ENCODE peak calls at places on chromosomes 6 and 20, in nine cellular contexts. N is fibroblast of pulmonary artery; C is CD8-positive, alpha-beta T cell; Q is A549; A is Peyer's patch; E is lower lobe of right lung; X is AG04450; R is transverse colon; B is epithelial cell of esophagus. J is an unnamed sample.

GRCh38 chr6:25302677-25303128 is 23.5 kb downstream of the CARMIL1 start:
- DNase-seq in N (peak; percentile 72), C (no peak), Q (peak; percentile 57), A (no peak), E (no peak), X (no peak), R (no peak), B (peak; percentile 46), J (peak; percentile 82)

GRCh38 chr6:47238456-47238995 is 71.2 kb downstream of the TNFRSF21 start:
- DNase-seq in N (no peak), C (no peak), Q (no peak), A (no peak), E (no peak), X (no peak), R (no peak), B (no peak), J (no peak)

GRCh38 chr6:39755231-39755630 is 30.0 kb upstream of the KIF6 start:
- DNase-seq in N (peak; percentile 55), C (no peak), Q (no peak), A (no peak), E (no peak), X (no peak), R (no peak), B (no peak), J (no peak)

GRCh38 chr20:10637563-10637962 is 36.2 kb downstream of the JAG1 start:
- DNase-seq in N (no peak), C (no peak), Q (no peak), A (no peak), E (no peak), X (no peak), R (no peak), B (no peak), J (no peak)

GRCh38 chr6:87660226-87660886 is 41.7 kb downstream of the AKIRIN2 start:
- DNase-seq in N (peak; percentile 38), C (no peak), Q (no peak), A (no peak), E (no peak), X (peak; percentile 34), R (no peak), B (peak; percentile 21), J (peak; percentile 32)

GRCh38 chr6:144922120-144922722 is 637.1 kb downstream of the UTRN start:
- DNase-seq in N (no peak), C (no peak), Q (no peak), A (no peak), E (no peak), X (no peak), R (no peak), B (no peak), J (peak; percentile 74)

GRCh38 chr6:12009904-12010634 is 2.0 kb upstream of the HIVEP1 start:
- DNase-seq in N (peak; percentile 77), C (no peak), Q (no peak), A (no peak), E (no peak), X (no peak), R (no peak), B (no peak), J (no peak)

GRCh38 chr6:1949533-1949932 is 295.9 kb downstream of the GMDS start:
- DNase-seq in N (peak; percentile 63), C (no peak), Q (no peak), A (no peak), E (no peak), X (no peak), R (no peak), B (peak; percentile 73), J (peak; percentile 27)

GRCh38 chr20:45345104-45345936 is 2.9 kb downstream of the SDC4 start:
- DNase-seq in N (no peak), C (no peak), Q (no peak), A (no peak), E (peak; percentile 91), X (no peak), R (peak; percentile 78), B (peak; percentile 81), J (no peak)

GRCh38 chr6:161583561-161583960 is 309.7 kb upstream of the AGPAT4 start:
- DNase-seq in N (no peak), C (no peak), Q (no peak), A (no peak), E (no peak), X (no peak), R (no peak), B (peak; percentile 1), J (no peak)

GRCh38 chr6:109308018-109308492 is 74.2 kb downstream of the CD164 start:
- DNase-seq in N (peak; percentile 84), C (peak; percentile 13), Q (peak; percentile 64), A (no peak), E (peak; percentile 55), X (peak; percentile 16), R (peak; percentile 74), B (peak; percentile 69), J (peak; percentile 42)

GRCh38 chr6:153032255-153032882 is 29.9 kb upstream of the MTRF1L start:
- DNase-seq in N (peak; percentile 87), C (no peak), Q (peak; percentile 46), A (no peak), E (no peak), X (peak; percentile 34), R (no peak), B (peak; percentile 65), J (peak; percentile 51)

GRCh38 chr6:85464260-85464644 is 14.4 kb downstream of the NT5E start:
- DNase-seq in N (peak; percentile 98), C (no peak), Q (peak; percentile 58), A (no peak), E (no peak), X (peak; percentile 85), R (no peak), B (peak; percentile 92), J (peak; percentile 94)

GRCh38 chr6:26240981-26241770 is 123.8 kb upstream of the BTN3A2 start:
- DNase-seq in N (peak; percentile 78), C (peak; percentile 26), Q (no peak), A (no peak), E (peak; percentile 59), X (no peak), R (no peak), B (peak; percentile 69), J (no peak)

GRCh38 chr6:27770724-27771123 is 141.5 kb downstream of the OR2B2 start:
- DNase-seq in N (no peak), C (no peak), Q (no peak), A (no peak), E (no peak), X (no peak), R (no peak), B (no peak), J (no peak)

GRCh38 chr20:45359406-45360148 is 3.4 kb upstream of the SYS1 start:
- DNase-seq in N (peak; percentile 85), C (no peak), Q (no peak), A (no peak), E (no peak), X (no peak), R (peak; percentile 54), B (peak; percentile 87), J (no peak)

GRCh38 chr20:3747471-3747870 is 15.0 kb downstream of the HSPA12B start:
- DNase-seq in N (no peak), C (no peak), Q (no peak), A (no peak), E (no peak), X (no peak), R (no peak), B (no peak), J (no peak)

GRCh38 chr20:3744806-3745685 is 12.6 kb downstream of the HSPA12B start:
- DNase-seq in N (peak; percentile 21), C (peak; percentile 54), Q (peak; percentile 95), A (peak; percentile 63), E (peak; percentile 92), X (no peak), R (peak; percentile 71), B (peak; percentile 93), J (no peak)

GRCh38 chr20:3744037-3744436 is 11.6 kb downstream of the HSPA12B start:
- DNase-seq in N (no peak), C (no peak), Q (no peak), A (no peak), E (no peak), X (no peak), R (no peak), B (no peak), J (no peak)

GRCh38 chr20:3748073-3748472 is 15.6 kb downstream of the HSPA12B start:
- DNase-seq in N (no peak), C (no peak), Q (no peak), A (no peak), E (no peak), X (no peak), R (no peak), B (no peak), J (no peak)

DNA sequence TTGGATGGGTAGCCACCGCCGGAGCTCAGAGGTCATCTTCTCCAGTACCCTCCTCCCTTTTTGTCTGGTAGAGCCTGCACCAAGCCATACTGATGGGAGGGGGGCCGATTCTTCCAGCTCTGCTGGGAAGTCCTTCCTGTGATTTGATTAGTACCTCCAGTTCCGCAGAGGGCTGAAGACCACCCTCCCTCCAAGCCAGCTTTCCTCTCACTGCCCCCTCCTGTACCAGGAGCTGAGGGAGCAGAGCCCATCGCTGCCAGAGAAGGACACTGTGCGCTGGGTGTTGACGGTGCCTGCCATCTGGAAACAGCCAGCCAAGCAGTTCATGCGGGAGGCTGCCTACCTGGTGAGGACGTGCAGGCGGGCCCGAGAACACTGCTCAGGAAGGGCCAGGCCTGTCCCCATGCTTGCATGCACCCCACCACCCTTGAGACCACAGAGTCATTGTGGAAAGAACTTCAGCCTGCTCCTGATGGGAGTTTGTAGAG is 13.2 kb downstream of the HSPA12B start:
- DNase-seq in N (no peak), C (no peak), Q (no peak), A (no peak), E (no peak), X (no peak), R (no peak), B (no peak), J (no peak)
- H3K4me3 ChIP-seq in N (no peak overlapping the region), C (no peak overlapping the region), Q (peak overlapping the region; percentile 44), A (no peak overlapping the region), E (peak overlapping the region; percentile 17), X (no peak overlapping the region), R (no peak overlapping the region), B (no peak overlapping the region), J (no peak overlapping the region)

DNA sequence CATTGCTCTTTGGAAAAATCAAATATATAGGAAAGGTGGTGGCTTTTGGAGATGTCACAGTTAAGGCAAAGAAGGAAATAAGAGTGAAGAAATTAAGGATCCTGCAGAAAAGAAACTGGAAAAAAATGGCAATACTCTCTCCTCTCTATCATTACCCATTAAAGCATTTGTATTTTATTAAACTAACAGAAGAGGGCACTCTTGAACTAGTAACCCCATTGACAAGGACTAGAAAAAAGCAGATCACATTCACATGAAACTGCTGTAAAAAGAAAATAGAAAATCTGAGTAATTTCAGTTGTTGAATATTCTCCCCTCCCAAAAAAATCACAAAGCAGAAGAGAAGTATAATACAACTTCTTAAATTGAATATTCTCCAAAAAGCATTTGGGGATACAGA is 104.1 kb upstream of the SLC35B3 start:
- DNase-seq in N (peak; percentile 15), C (no peak), Q (peak; percentile 3), A (no peak), E (no peak), X (no peak), R (no peak), B (peak; percentile 36), J (no peak)
- TF ChIP-seq CTCF in N (no peak), C (no peak), Q (no peak), A (no peak), E (no peak), X (no peak), R (no peak), B (peak; percentile 11), J (no peak)

GRCh38 chr20:25481235-25481917 is 73.9 kb downstream of the GINS1 start:
- DNase-seq in N (no peak), C (no peak), Q (no peak), A (no peak), E (no peak), X (no peak), R (no peak), B (no peak), J (no peak)
- H3K4me3 ChIP-seq in N (no peak overlapping the region), C (no peak overlapping the region), Q (no peak overlapping the region), A (no peak overlapping the region), E (no peak overlapping the region), X (no peak overlapping the region), R (no peak overlapping the region), B (no peak overlapping the region), J (no peak overlapping the region)

GRCh38 chr6:50443144-50443543 is 270.2 kb upstream of the TFAP2D start:
- DNase-seq in N (no peak), C (no peak), Q (no peak), A (no peak), E (no peak), X (no peak), R (no peak), B (no peak), J (no peak)
- TF ChIP-seq CTCF in N (no peak), C (no peak), Q (no peak), A (no peak), E (no peak), X (no peak), R (no peak), B (no peak), J (no peak)

J was measured in AG09309.